ENCODE peak calls at places on chromosomes 5 and 9, in five cellular contexts. Z is GM04503, I is NB4, K is NCI-H1092, W is psoas muscle. C is an unnamed sample.

GRCh38 chr5:176542135-176542595 is 5.0 kb upstream of the RNF44 start:
- DNase-seq in I (no peak), W (no peak), Z (no peak), K (no peak), C (no peak)

GRCh38 chr9:89189215-89189614 is 10.6 kb upstream of the SHC3 start:
- DNase-seq in I (no peak), W (no peak), Z (no peak), K (no peak), C (no peak)

GRCh38 chr5:110899566-110900412 is 161.0 kb downstream of the SLC25A46 start:
- DNase-seq in I (no peak), K (no peak), Z (no peak), W (no peak), C (no peak)

GRCh38 chr5:142871056-142871879 is 101.1 kb downstream of the ARHGAP26 start:
- DNase-seq in Z (no peak), K (no peak), I (no peak), W (no peak), C (no peak)

GRCh38 chr5:117261948-117262606 is 687.5 kb upstream of the SEMA6A start:
- DNase-seq in K (no peak), W (no peak), I (no peak), Z (no peak), C (no peak)

GRCh38 chr9:13786131-13786530 is 506.6 kb upstream of the MPDZ start:
- DNase-seq in Z (no peak), K (no peak), W (no peak), I (no peak), C (no peak)

GRCh38 chr5:60822285-60822556 is 21.8 kb downstream of the ELOVL7 start:
- DNase-seq in Z (no peak), I (no peak), K (no peak), W (no peak), C (no peak)

GRCh38 chr5:91111473-91112238 is 271.5 kb downstream of the ARRDC3 start:
- DNase-seq in I (peak), W (no peak), K (no peak), Z (no peak), C (no peak)

GRCh38 chr5:168879929-168880328 is 300.8 kb upstream of the PANK3 start:
- DNase-seq in Z (no peak), I (peak), K (no peak), W (no peak), C (no peak)

GRCh38 chr5:132485641-132486317 is 4.8 kb downstream of the IRF1 start:
- DNase-seq in K (no peak), I (no peak), W (no peak), Z (no peak), C (no peak)

GRCh38 chr5:95940758-95941682 is 20.6 kb downstream of the ELL2 start:
- DNase-seq in W (no peak), K (no peak), I (no peak), Z (no peak), C (peak)

C was measured in nucleus accumbens.